ENCODE peak calls at places on chromosomes 12 and 14, in ten cellular contexts. D is epithelial cell of esophagus, R is psoas muscle, J is fibroblast of the aortic adventitia, Y is uterus, M is omental fat pad, S is transverse colon, F is tibial artery, L is HCT116, P is prostate gland. O is an unnamed sample.

GRCh38 chr14:61621444-61621843 is 73.9 kb upstream of the HIF1A start:
- DNase-seq in D (no peak), R (no peak), J (no peak), Y (no peak), M (no peak), S (no peak), F (no peak), L (no peak), P (no peak), O (no peak)

GRCh38 chr14:22047105-22047504 is 373.5 kb upstream of the OR4E1 start:
- DNase-seq in D (peak), R (no peak), J (no peak), Y (no peak), M (no peak), S (no peak), F (no peak), L (no peak), P (no peak), O (peak)

GRCh38 chr14:55846852-55847471 is 267.0 kb downstream of the KTN1 start:
- DNase-seq in D (peak), R (peak), J (peak), Y (no peak), M (peak), S (no peak), F (peak), L (no peak), P (no peak), O (no peak)

GRCh38 chr14:53515264-53515663 is 362.1 kb upstream of the DDHD1 start:
- DNase-seq in D (no peak), R (no peak), J (peak), Y (no peak), M (no peak), S (no peak), F (no peak), L (no peak), P (no peak), O (no peak)

GRCh38 chr14:85528080-85528881 is 1.7 kb upstream of the FLRT2 start:
- DNase-seq in D (peak), R (no peak), J (peak), Y (no peak), M (no peak), S (no peak), F (peak), L (no peak), P (peak), O (no peak)

GRCh38 chr12:3491938-3492867 is 1.2 kb downstream of the PRMT8 start:
- DNase-seq in D (peak), R (peak), J (peak), Y (peak), M (no peak), S (peak), F (no peak), L (no peak), P (peak), O (peak)

GRCh38 chr12:95918194-95918993 is 24.0 kb downstream of the CCDC38 start:
- DNase-seq in D (peak), R (no peak), J (peak), Y (no peak), M (no peak), S (peak), F (peak), L (peak), P (peak), O (peak)

GRCh38 chr14:101083564-101084435 is 180.3 kb upstream of the RTL1 start:
- DNase-seq in D (peak), R (no peak), J (no peak), Y (no peak), M (no peak), S (peak), F (peak), L (peak), P (no peak), O (no peak)

GRCh38 chr14:49988080-49988990 is 95.5 kb downstream of the ARF6 start:
- DNase-seq in D (no peak), R (no peak), J (peak), Y (no peak), M (no peak), S (no peak), F (no peak), L (no peak), P (no peak), O (no peak)

GRCh38 chr14:51507556-51508511 is 143.9 kb upstream of the FRMD6 start:
- DNase-seq in D (no peak), R (peak), J (peak), Y (peak), M (no peak), S (peak), F (peak), L (no peak), P (peak), O (no peak)

GRCh38 chr14:29111554-29111953 is 345.0 kb downstream of the FOXG1 start:
- DNase-seq in D (no peak), R (no peak), J (no peak), Y (no peak), M (no peak), S (no peak), F (no peak), L (no peak), P (no peak), O (no peak)

GRCh38 chr12:34400986-34401658 is 378.8 kb downstream of the ALG10 start:
- DNase-seq in D (no peak), R (peak), J (no peak), Y (peak), M (peak), S (peak), F (peak), L (no peak), P (peak), O (no peak)

GRCh38 chr14:80844872-80845271 is 96.7 kb downstream of the CEP128 start:
- DNase-seq in D (no peak), R (no peak), J (peak), Y (no peak), M (no peak), S (no peak), F (no peak), L (no peak), P (no peak), O (no peak)

GRCh38 chr12:57833672-57834071 is 12.9 kb downstream of the CTDSP2 start:
- DNase-seq in D (no peak), R (no peak), J (no peak), Y (no peak), M (no peak), S (no peak), F (no peak), L (no peak), P (no peak), O (no peak)

GRCh38 chr12:88549929-88550328 is 30.3 kb downstream of the KITLG start:
- DNase-seq in D (no peak), R (no peak), J (peak), Y (no peak), M (no peak), S (no peak), F (no peak), L (no peak), P (no peak), O (no peak)

GRCh38 chr14:73209943-73210342 is 27.4 kb upstream of the PAPLN start:
- DNase-seq in D (peak), R (no peak), J (peak), Y (no peak), M (no peak), S (no peak), F (no peak), L (no peak), P (no peak), O (no peak)

GRCh38 chr12:74015118-74015517 is 522.5 kb upstream of the ATXN7L3B start:
- DNase-seq in D (no peak), R (no peak), J (no peak), Y (no peak), M (no peak), S (no peak), F (no peak), L (no peak), P (no peak), O (no peak)

GRCh38 chr12:1808798-1809480 is 11.4 kb upstream of the LRTM2 start:
- DNase-seq in D (no peak), R (no peak), J (no peak), Y (no peak), M (no peak), S (no peak), F (no peak), L (no peak), P (no peak), O (no peak)

GRCh38 chr14:37131205-37131604 is 41.2 kb downstream of the SLC25A21 start:
- DNase-seq in D (no peak), R (no peak), J (no peak), Y (no peak), M (no peak), S (no peak), F (no peak), L (no peak), P (no peak), O (no peak)

GRCh38 chr12:26271889-26272492 is 76.6 kb downstream of the SSPN start:
- DNase-seq in D (peak), R (peak), J (peak), Y (peak), M (peak), S (peak), F (peak), L (no peak), P (peak), O (peak)

GRCh38 chr14:95233702-95234241 is 76.4 kb upstream of the DICER1 start:
- DNase-seq in D (no peak), R (peak), J (no peak), Y (no peak), M (no peak), S (peak), F (peak), L (no peak), P (no peak), O (no peak)

GRCh38 chr12:130281157-130281799 is 56.4 kb upstream of the PIWIL1 start:
- DNase-seq in D (no peak), R (peak), J (no peak), Y (peak), M (no peak), S (peak), F (no peak), L (no peak), P (no peak), O (no peak)

GRCh38 chr14:76309572-76310551 is 66.1 kb upstream of the ESRRB start:
- DNase-seq in D (no peak), R (peak), J (no peak), Y (no peak), M (no peak), S (no peak), F (no peak), L (no peak), P (no peak), O (no peak)

GRCh38 chr14:56482306-56482705 is 97.3 kb upstream of the TMEM260 start:
- DNase-seq in D (peak), R (no peak), J (peak), Y (no peak), M (no peak), S (no peak), F (no peak), L (peak), P (no peak), O (peak)

GRCh38 chr14:64715628-64716412 is 11.6 kb downstream of the PLEKHG3 start:
- DNase-seq in D (peak), R (no peak), J (no peak), Y (peak), M (no peak), S (no peak), F (peak), L (no peak), P (no peak), O (peak)

GRCh38 chr12:67070307-67070600 is 198.9 kb upstream of the CAND1 start:
- DNase-seq in D (no peak), R (no peak), J (no peak), Y (no peak), M (no peak), S (no peak), F (no peak), L (no peak), P (no peak), O (no peak)

GRCh38 chr12:50403001-50403440 is 2.3 kb downstream of the LARP4 start:
- DNase-seq in D (no peak), R (no peak), J (no peak), Y (no peak), M (no peak), S (no peak), F (no peak), L (no peak), P (no peak), O (no peak)

GRCh38 chr12:115617391-115617790 is 660.1 kb downstream of the MED13L start:
- DNase-seq in D (no peak), R (no peak), J (no peak), Y (no peak), M (no peak), S (no peak), F (no peak), L (no peak), P (no peak), O (no peak)

GRCh38 chr12:41794341-41794740 is 350.3 kb downstream of the GXYLT1 start:
- DNase-seq in D (no peak), R (no peak), J (no peak), Y (no peak), M (no peak), S (no peak), F (no peak), L (no peak), P (no peak), O (no peak)

GRCh38 chr14:79483989-79484388 is 727.3 kb downstream of the DIO2 start:
- DNase-seq in D (no peak), R (no peak), J (no peak), Y (no peak), M (no peak), S (no peak), F (no peak), L (no peak), P (no peak), O (no peak)

GRCh38 chr14:94598816-94599655 is 13.2 kb upstream of the SERPINA3 start:
- DNase-seq in D (peak), R (peak), J (peak), Y (peak), M (peak), S (peak), F (peak), L (peak), P (peak), O (peak)

GRCh38 chr12:12007001-12007712 is 63.6 kb upstream of the BCL2L14 start:
- DNase-seq in D (no peak), R (no peak), J (no peak), Y (no peak), M (no peak), S (no peak), F (no peak), L (no peak), P (no peak), O (no peak)

GRCh38 chr12:94603434-94604068 is 46.8 kb downstream of the TMCC3 start:
- DNase-seq in D (peak), R (no peak), J (peak), Y (no peak), M (peak), S (peak), F (peak), L (peak), P (no peak), O (peak)

GRCh38 chr12:53505555-53506449 is 1.5 kb downstream of the NPFF start:
- DNase-seq in D (no peak), R (no peak), J (peak), Y (no peak), M (no peak), S (no peak), F (no peak), L (no peak), P (no peak), O (no peak)

GRCh38 chr12:128268348-128268725 is 1.4 kb downstream of the TMEM132C start:
- DNase-seq in D (no peak), R (no peak), J (no peak), Y (no peak), M (no peak), S (no peak), F (no peak), L (no peak), P (no peak), O (no peak)

GRCh38 chr14:94028450-94028826 is 2.3 kb downstream of the OTUB2 start:
- DNase-seq in D (peak), R (no peak), J (no peak), Y (no peak), M (no peak), S (no peak), F (no peak), L (peak), P (no peak), O (peak)

GRCh38 chr12:109875572-109876131 is 4.7 kb downstream of the GLTP start:
- DNase-seq in D (peak), R (no peak), J (no peak), Y (no peak), M (no peak), S (peak), F (no peak), L (no peak), P (peak), O (peak)

GRCh38 chr14:40252817-40253447 is 820.7 kb upstream of the FBXO33 start:
- DNase-seq in D (no peak), R (no peak), J (no peak), Y (no peak), M (no peak), S (no peak), F (no peak), L (peak), P (no peak), O (no peak)
- TF ChIP-seq CTCF in D (no peak), R (no peak), J (no peak), Y (no peak), M (no peak), S (no peak), F (no peak), L (no peak), P (no peak), O (no peak)

DNA sequence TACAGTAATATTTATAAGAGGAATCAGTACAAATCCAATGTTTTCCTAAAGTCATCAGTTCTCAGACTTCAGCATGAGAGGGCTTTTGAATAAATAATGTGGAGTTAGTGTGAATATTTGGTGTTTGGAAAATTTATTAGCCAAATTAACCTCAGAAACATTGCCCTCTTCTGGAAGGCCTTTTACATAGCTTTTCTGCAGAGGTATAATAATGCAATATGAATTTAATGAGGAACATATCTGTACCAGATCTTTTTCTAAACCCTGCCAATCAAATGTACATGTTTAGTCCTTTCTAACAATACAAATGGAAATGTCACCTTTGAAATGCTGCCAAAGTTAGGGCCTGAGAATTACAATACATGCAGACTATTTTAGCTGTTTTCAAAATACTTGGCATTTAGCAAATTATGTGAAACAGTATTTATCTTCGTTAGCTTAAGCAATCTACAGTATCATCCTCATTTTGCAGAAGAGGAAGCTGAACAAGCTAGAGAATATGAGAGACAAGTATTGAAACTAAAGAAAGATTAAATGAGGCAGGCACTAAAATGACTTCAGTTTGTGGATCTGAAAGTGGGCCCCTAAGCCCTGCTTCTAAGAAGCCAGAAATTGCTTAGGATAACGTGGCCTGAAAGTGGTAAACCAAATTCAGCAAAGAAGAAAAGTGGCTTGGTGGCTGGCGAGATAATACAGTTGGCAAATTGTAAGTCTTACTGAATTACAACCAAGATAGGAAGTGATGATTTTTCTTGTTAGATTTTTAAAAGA is 60.4 kb upstream of the MANSC4 start:
- DNase-seq in D (peak), R (no peak), J (peak), Y (no peak), M (no peak), S (no peak), F (no peak), L (no peak), P (no peak), O (no peak)
- TF ChIP-seq CTCF in D (peak), R (no peak), J (peak), Y (no peak), M (no peak), S (no peak), F (no peak), L (peak), P (no peak), O (no peak)

GRCh38 chr14:89236846-89237245 is 180.2 kb downstream of the FOXN3 start:
- DNase-seq in D (no peak), R (no peak), J (no peak), Y (no peak), M (no peak), S (no peak), F (no peak), L (no peak), P (no peak), O (no peak)

GRCh38 chr14:89241265-89241664 is 175.8 kb downstream of the FOXN3 start:
- DNase-seq in D (no peak), R (no peak), J (no peak), Y (no peak), M (no peak), S (no peak), F (no peak), L (no peak), P (no peak), O (no peak)

GRCh38 chr14:89241934-89242670 is 174.9 kb downstream of the FOXN3 start:
- DNase-seq in D (no peak), R (no peak), J (no peak), Y (no peak), M (no peak), S (no peak), F (no peak), L (no peak), P (no peak), O (no peak)

GRCh38 chr14:89240414-89240813 is 176.6 kb downstream of the FOXN3 start:
- DNase-seq in D (peak), R (no peak), J (no peak), Y (no peak), M (no peak), S (no peak), F (no peak), L (no peak), P (no peak), O (no peak)

DNA sequence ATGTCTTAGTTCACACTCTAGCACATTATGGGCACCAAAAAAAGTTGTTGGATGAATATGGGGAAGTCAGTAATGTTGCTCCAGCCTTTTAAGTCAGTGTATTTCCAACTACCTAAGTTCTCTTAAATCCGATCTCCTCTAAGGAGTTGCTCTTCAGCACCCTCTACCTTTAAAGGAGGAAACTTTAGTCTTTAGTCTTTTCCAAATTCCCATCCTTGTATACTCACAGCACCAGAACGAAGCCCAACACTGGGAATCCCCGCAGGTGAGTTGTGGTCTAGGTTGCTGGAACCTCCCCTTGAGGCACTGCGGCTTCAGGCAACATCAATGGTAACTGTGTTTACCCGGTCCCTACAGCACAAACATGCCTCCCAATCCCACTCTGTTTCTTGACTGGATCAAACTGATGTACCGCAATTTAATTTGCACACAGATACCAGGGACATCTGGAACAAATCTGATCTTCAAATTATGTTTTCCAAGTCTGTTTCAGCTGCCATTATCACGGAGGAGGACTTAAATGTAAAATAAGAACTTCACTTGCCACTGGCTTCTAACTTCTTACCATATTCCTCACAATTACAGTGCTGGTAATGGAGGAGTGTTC is 179.0 kb downstream of the FOXN3 start:
- DNase-seq in D (peak), R (no peak), J (no peak), Y (no peak), M (no peak), S (no peak), F (no peak), L (no peak), P (no peak), O (no peak)
- TF ChIP-seq CTCF in D (peak), R (peak), J (peak), Y (no peak), M (no peak), S (no peak), F (peak), L (peak), P (peak), O (no peak)

DNA sequence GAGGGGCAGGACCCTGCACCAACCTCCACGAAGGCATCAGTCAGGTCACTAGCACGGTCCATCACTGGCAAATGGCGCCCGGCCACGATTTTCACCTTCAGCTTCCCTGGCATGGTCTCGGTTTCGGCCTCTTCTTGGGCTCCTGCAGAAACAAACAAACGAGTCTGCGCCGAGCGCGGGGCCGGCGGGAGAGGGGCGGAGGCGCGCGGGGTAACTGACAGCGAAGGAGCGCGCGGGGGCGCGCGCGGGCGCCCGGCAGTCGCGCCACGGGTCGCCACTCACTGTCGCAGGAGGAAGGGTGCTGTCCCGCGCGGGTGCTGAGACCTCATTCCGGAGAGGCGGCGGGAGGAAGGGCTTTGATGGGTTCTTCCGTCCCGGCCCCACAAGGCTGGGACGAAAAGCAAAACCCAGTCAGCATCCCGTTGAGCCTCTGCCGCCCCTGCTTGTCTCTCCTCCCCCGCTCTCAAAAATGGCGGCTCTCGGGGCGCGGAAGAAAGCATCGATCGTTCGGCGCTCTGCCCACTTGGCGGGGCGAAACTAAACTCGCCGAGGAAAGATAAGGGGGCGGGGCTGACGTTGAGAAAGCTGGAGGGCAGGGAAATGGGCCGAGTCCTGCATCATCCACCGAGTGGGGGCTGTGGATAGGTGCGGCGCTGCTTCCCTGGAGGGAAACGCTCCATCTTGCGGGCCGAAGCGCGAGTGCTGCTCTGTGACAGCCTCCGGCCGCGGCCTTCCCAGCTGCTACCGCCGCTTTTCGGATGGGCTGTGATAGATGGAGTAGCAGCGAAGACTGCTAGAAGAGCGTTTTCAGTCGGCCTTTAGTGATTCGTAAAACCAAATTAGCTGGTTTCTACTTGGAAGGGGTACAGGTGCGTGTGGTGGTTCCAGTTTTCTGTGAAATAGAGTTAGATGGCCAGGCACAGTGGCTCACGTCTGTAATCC is at the start of gene C2CD5:
- DNase-seq in D (peak), R (peak), J (peak), Y (peak), M (peak), S (peak), F (peak), L (peak), P (peak), O (peak)
- TF ChIP-seq CTCF in D (peak), R (peak), J (peak), Y (no peak), M (no peak), S (peak), F (peak), L (no peak), P (peak), O (peak)